ENCODE peak calls at places on chromosomes 16 and 17, in nine cellular contexts. T is stimulated activated CD4-positive, alpha-beta T cell treated with anti-CD3 and anti-CD28 coated beads, TNF-alpha, amount 100 ng/mL, for 48 hours; Q is stimulated activated CD8-positive, alpha-beta memory T cell treated with anti-CD3 and anti-CD28 coated beads, Interleukin-7, amount 100 ng/mL, for 1 hour; P is CD4-positive, alpha-beta memory T cell; F is activated CD8-positive, alpha-beta memory T cell treated with anti-CD3 and anti-CD28 coated beads for 1 hour; Z is cardiac muscle cell; K is left ventricle myocardium inferior; R is M059J; A is iPS-NIHi11. D is an unnamed sample.

GRCh38 chr16:89073346-89074221 is 20.1 kb upstream of the ACSF3 start:
- DNase-seq in T (no peak), Q (no peak), P (no peak), F (no peak), Z (no peak), K (no peak), R (no peak), A (no peak), D (no peak)

GRCh38 chr17:31807846-31808245 is 51.2 kb downstream of the COPRS start:
- DNase-seq in T (no peak), Q (no peak), P (no peak), F (no peak), Z (no peak), K (no peak), R (no peak), A (no peak), D (no peak)

GRCh38 chr17:4247361-4247980 is 16.3 kb downstream of the ANKFY1 start:
- DNase-seq in T (no peak), Q (no peak), P (no peak), F (no peak), Z (no peak), K (no peak), R (no peak), A (no peak), D (no peak)

GRCh38 chr17:82033359-82034085 is 2.0 kb downstream of the RAC3 start:
- DNase-seq in T (no peak), Q (no peak), P (no peak), F (no peak), Z (no peak), K (no peak), R (no peak), A (no peak), D (no peak)

GRCh38 chr17:35257080-35257701 is 14.3 kb downstream of the SLFN5 start:
- DNase-seq in T (no peak), Q (no peak), P (no peak), F (no peak), Z (no peak), K (no peak), R (peak), A (no peak), D (no peak)

GRCh38 chr17:76524598-76525512 is 12.7 kb downstream of the CYGB start:
- DNase-seq in T (no peak), Q (no peak), P (no peak), F (no peak), Z (no peak), K (peak), R (peak), A (no peak), D (no peak)

GRCh38 chr16:30136971-30137601 is 14.1 kb upstream of the MAPK3 start:
- DNase-seq in T (no peak), Q (no peak), P (no peak), F (no peak), Z (no peak), K (no peak), R (no peak), A (no peak), D (no peak)

GRCh38 chr17:28370035-28370743 is at the start of gene VTN:
- DNase-seq in T (no peak), Q (no peak), P (no peak), F (no peak), Z (peak), K (peak), R (peak), A (peak), D (no peak)

GRCh38 chr17:82200743-82201497 is 11.7 kb downstream of the CCDC57 start:
- DNase-seq in T (no peak), Q (peak), P (peak), F (peak), Z (no peak), K (no peak), R (no peak), A (no peak), D (no peak)

GRCh38 chr17:65423346-65424140 is 137.9 kb downstream of the AXIN2 start:
- DNase-seq in T (no peak), Q (no peak), P (no peak), F (no peak), Z (no peak), K (no peak), R (no peak), A (no peak), D (no peak)

GRCh38 chr16:16149710-16150116 is 73.6 kb downstream of the ABCC6 start:
- DNase-seq in T (no peak), Q (no peak), P (no peak), F (no peak), Z (no peak), K (no peak), R (no peak), A (no peak), D (no peak)

GRCh38 chr17:44757045-44757917 is 1.5 kb upstream of the ADAM11 start:
- DNase-seq in T (no peak), Q (no peak), P (no peak), F (no peak), Z (peak), K (peak), R (no peak), A (no peak), D (no peak)

GRCh38 chr17:4623249-4623648 is 18.2 kb downstream of the ALOX15 start:
- DNase-seq in T (no peak), Q (no peak), P (no peak), F (no peak), Z (no peak), K (no peak), R (no peak), A (no peak), D (no peak)

GRCh38 chr17:18043491-18043890 is 4.3 kb downstream of the GID4 start:
- DNase-seq in T (no peak), Q (no peak), P (no peak), F (no peak), Z (no peak), K (no peak), R (peak), A (no peak), D (no peak)

GRCh38 chr17:77887464-77888241 is 70.8 kb upstream of the TNRC6C start:
- DNase-seq in T (peak), Q (peak), P (peak), F (peak), Z (peak), K (peak), R (peak), A (peak), D (no peak)

GRCh38 chr17:78355045-78355641 is 4.7 kb downstream of the SOCS3 start:
- DNase-seq in T (no peak), Q (no peak), P (peak), F (no peak), Z (no peak), K (no peak), R (no peak), A (no peak), D (no peak)

GRCh38 chr17:57523926-57524634 is 221.0 kb downstream of the CCDC182 start:
- DNase-seq in T (no peak), Q (no peak), P (no peak), F (no peak), Z (no peak), K (peak), R (peak), A (no peak), D (no peak)

GRCh38 chr17:15436399-15437369 is 30.7 kb downstream of the CDRT4 start:
- DNase-seq in T (no peak), Q (no peak), P (peak), F (no peak), Z (no peak), K (peak), R (peak), A (peak), D (no peak)

GRCh38 chr16:3642397-3643094 is 11.9 kb upstream of the DNASE1 start:
- DNase-seq in T (no peak), Q (no peak), P (no peak), F (no peak), Z (peak), K (no peak), R (peak), A (no peak), D (no peak)

GRCh38 chr16:48235556-48236136 is 8.5 kb upstream of the LONP2 start:
- DNase-seq in T (no peak), Q (no peak), P (no peak), F (no peak), Z (no peak), K (no peak), R (no peak), A (no peak), D (no peak)

GRCh38 chr16:68402748-68403040 is 45.6 kb downstream of the SMPD3 start:
- DNase-seq in T (no peak), Q (no peak), P (no peak), F (no peak), Z (no peak), K (no peak), R (no peak), A (no peak), D (no peak)

GRCh38 chr16:82476786-82477185 is 150.0 kb upstream of the CDH13 start:
- DNase-seq in T (no peak), Q (no peak), P (no peak), F (no peak), Z (no peak), K (no peak), R (no peak), A (no peak), D (no peak)

GRCh38 chr17:73952498-73953205 is 250.8 kb upstream of the RPL38 start:
- DNase-seq in T (peak), Q (peak), P (peak), F (peak), Z (peak), K (peak), R (no peak), A (peak), D (no peak)

GRCh38 chr16:57516176-57516725 is 20.1 kb downstream of the CCDC102A start:
- DNase-seq in T (no peak), Q (no peak), P (no peak), F (no peak), Z (no peak), K (no peak), R (no peak), A (no peak), D (no peak)

GRCh38 chr16:46817961-46818360 is 13.0 kb downstream of the C16orf87 start:
- DNase-seq in T (no peak), Q (no peak), P (no peak), F (no peak), Z (no peak), K (no peak), R (peak), A (no peak), D (no peak)

GRCh38 chr17:5419356-5419958 is at the start of gene NUP88:
- DNase-seq in T (peak), Q (peak), P (peak), F (peak), Z (peak), K (peak), R (peak), A (peak), D (peak)

GRCh38 chr17:545156-545555 is 169.5 kb downstream of the VPS53 start:
- DNase-seq in T (no peak), Q (no peak), P (no peak), F (no peak), Z (no peak), K (no peak), R (no peak), A (peak), D (no peak)

GRCh38 chr17:927611-928461 is 51.7 kb downstream of the NXN start:
- DNase-seq in T (no peak), Q (no peak), P (no peak), F (no peak), Z (no peak), K (no peak), R (peak), A (no peak), D (no peak)

GRCh38 chr16:28821874-28822519 is 802 bp upstream of the ATXN2L start:
- DNase-seq in T (no peak), Q (no peak), P (no peak), F (no peak), Z (no peak), K (no peak), R (no peak), A (no peak), D (no peak)

GRCh38 chr17:82240506-82241182 is 11.8 kb downstream of the SLC16A3 start:
- DNase-seq in T (no peak), Q (no peak), P (no peak), F (no peak), Z (no peak), K (no peak), R (no peak), A (no peak), D (no peak)

GRCh38 chr17:17745476-17746455 is 64.5 kb downstream of the RAI1 start:
- DNase-seq in T (no peak), Q (no peak), P (no peak), F (no peak), Z (no peak), K (no peak), R (peak), A (no peak), D (no peak)

GRCh38 chr17:61159415-61159814 is 240.2 kb upstream of the TBX2 start:
- DNase-seq in T (no peak), Q (no peak), P (no peak), F (no peak), Z (no peak), K (no peak), R (no peak), A (no peak), D (no peak)

GRCh38 chr16:10598157-10598556 is 17.8 kb upstream of the EMP2 start:
- DNase-seq in T (no peak), Q (no peak), P (no peak), F (no peak), Z (no peak), K (peak), R (no peak), A (no peak), D (no peak)

GRCh38 chr17:1529863-1530262 is 13.5 kb upstream of the INPP5K start:
- DNase-seq in T (no peak), Q (no peak), P (no peak), F (no peak), Z (no peak), K (no peak), R (no peak), A (no peak), D (no peak)

GRCh38 chr17:63412234-63412633 is 33.9 kb downstream of the CYB561 start:
- DNase-seq in T (no peak), Q (no peak), P (no peak), F (no peak), Z (no peak), K (no peak), R (no peak), A (no peak), D (no peak)

GRCh38 chr17:48445248-48445620 is 15.2 kb upstream of the SKAP1 start:
- DNase-seq in T (no peak), Q (no peak), P (no peak), F (no peak), Z (no peak), K (no peak), R (no peak), A (no peak), D (no peak)

GRCh38 chr16:30185683-30186421 is 2.5 kb downstream of the CORO1A start:
- DNase-seq in T (peak), Q (peak), P (peak), F (peak), Z (no peak), K (peak), R (no peak), A (no peak), D (no peak)

GRCh38 chr17:31697838-31698237 is 161.2 kb downstream of the COPRS start:
- DNase-seq in T (no peak), Q (no peak), P (no peak), F (no peak), Z (peak), K (no peak), R (no peak), A (no peak), D (no peak)

D was measured in mesothelial cell of epicardium.